ENCODE peak calls at places on chromosomes 13 and 19, in eight cellular contexts. T is substantia nigra, O is NCI-H2081, E is testis, C is amniotic stem cell, I is hippocampal formation, X is Daoy, B is heart right ventricle. J is an unnamed sample.

GRCh38 chr19:2270157-2270571 is 11.8 kb downstream of the PEAK3 start:
- DNase-seq in B (peak; percentile 51), E (no peak), O (no peak), T (no peak), X (no peak), C (no peak), I (no peak), J (no peak)

GRCh38 chr19:35833972-35834371 is 18.3 kb downstream of the NPHS1 start:
- DNase-seq in X (no peak), B (no peak), I (no peak), E (no peak), T (no peak), O (no peak), C (no peak), J (no peak)

GRCh38 chr19:46378268-46378667 is 31.4 kb downstream of the PPP5C start:
- DNase-seq in X (no peak), C (peak; percentile 62), T (no peak), B (no peak), I (no peak), E (no peak), O (no peak), J (no peak)

GRCh38 chr13:104485571-104485970 is 1419.4 kb upstream of the SLC10A2 start:
- DNase-seq in E (no peak), T (no peak), B (no peak), C (no peak), O (no peak), I (no peak), X (no peak), J (no peak)

GRCh38 chr19:32387701-32388392 is 17.7 kb upstream of the DPY19L3 start:
- DNase-seq in E (no peak), I (no peak), O (no peak), C (no peak), T (no peak), B (no peak), X (peak; percentile 76), J (no peak)

GRCh38 chr19:54882758-54883157 is 8.7 kb downstream of the FCAR start:
- DNase-seq in E (no peak), B (no peak), O (no peak), C (no peak), X (peak; percentile 37), I (no peak), T (no peak), J (no peak)

GRCh38 chr19:46755077-46755852 is 9.0 kb upstream of the STRN4 start:
- DNase-seq in I (no peak), X (no peak), E (no peak), O (no peak), B (no peak), T (no peak), C (no peak), J (no peak)

GRCh38 chr13:48500652-48501197 is 32.2 kb downstream of the RCBTB2 start:
- DNase-seq in T (no peak), O (no peak), E (no peak), C (peak; percentile 58), I (no peak), X (no peak), B (no peak), J (peak; percentile 20)

GRCh38 chr13:47661076-47661475 is 340.0 kb downstream of the SUCLA2 start:
- DNase-seq in I (no peak), O (no peak), B (no peak), E (no peak), C (no peak), T (no peak), X (peak; percentile 38), J (no peak)

GRCh38 chr13:99709134-99709533 is 207.9 kb downstream of the TM9SF2 start:
- DNase-seq in T (no peak), B (no peak), E (no peak), O (no peak), I (no peak), X (no peak), C (no peak), J (no peak)

GRCh38 chr19:37304190-37304883 is 66.6 kb upstream of the ZNF527 start:
- DNase-seq in E (peak; percentile 68), C (no peak), O (no peak), I (no peak), B (peak; percentile 56), X (peak; percentile 19), T (no peak), J (peak; percentile 22)

GRCh38 chr13:46053162-46054012 is 841 bp upstream of the ZC3H13 start:
- DNase-seq in X (no peak), E (no peak), O (no peak), C (no peak), B (no peak), T (no peak), I (no peak), J (no peak)

GRCh38 chr13:95221991-95222732 is 79.1 kb downstream of the ABCC4 start:
- DNase-seq in B (no peak), X (no peak), T (no peak), C (no peak), I (no peak), E (no peak), O (no peak), J (no peak)

GRCh38 chr13:113833111-113833830 is 30.6 kb downstream of the GAS6 start:
- DNase-seq in B (no peak), C (no peak), E (no peak), T (no peak), I (no peak), X (no peak), O (no peak), J (no peak)

GRCh38 chr13:66210677-66211076 is 1019.5 kb downstream of the PCDH9 start:
- DNase-seq in B (no peak), X (no peak), C (peak; percentile 94), O (no peak), I (no peak), T (no peak), E (no peak), J (no peak)

GRCh38 chr19:56117889-56118288 is 3.2 kb downstream of the ZNF787 start:
- DNase-seq in O (no peak), C (no peak), X (no peak), E (no peak), I (no peak), T (no peak), B (no peak), J (no peak)

GRCh38 chr13:21749410-21749809 is 78.5 kb downstream of the FGF9 start:
- DNase-seq in T (no peak), C (no peak), B (no peak), I (no peak), O (no peak), E (no peak), X (no peak), J (no peak)

GRCh38 chr19:30069535-30070197 is 127.6 kb downstream of the URI1 start:
- DNase-seq in T (no peak), I (no peak), B (no peak), C (no peak), E (no peak), O (no peak), X (no peak), J (no peak)

GRCh38 chr19:6216996-6217751 is 62.6 kb downstream of the MLLT1 start:
- DNase-seq in I (no peak), C (no peak), O (no peak), T (no peak), X (no peak), B (peak; percentile 50), E (peak; percentile 47), J (no peak)

GRCh38 chr13:76991432-76991795 is 467 bp upstream of the CLN5 start:
- DNase-seq in B (no peak), T (no peak), O (no peak), C (no peak), E (peak; percentile 34), I (no peak), X (peak; percentile 47), J (no peak)

GRCh38 chr13:22402682-22403081 is 731.8 kb downstream of the FGF9 start:
- DNase-seq in I (no peak), T (no peak), O (no peak), C (no peak), X (no peak), B (no peak), E (no peak), J (no peak)

GRCh38 chr19:32029235-32029634 is 316.2 kb upstream of the ZNF507 start:
- DNase-seq in O (no peak), C (no peak), E (no peak), I (no peak), B (no peak), X (no peak), T (no peak), J (no peak)

GRCh38 chr13:30830638-30830965 is 75.5 kb upstream of the MEDAG start:
- DNase-seq in T (no peak), O (no peak), E (no peak), I (no peak), C (no peak), X (no peak), B (no peak), J (no peak)

GRCh38 chr19:41013359-41013758 is 22.3 kb downstream of the CYP2B6 start:
- DNase-seq in E (no peak), T (no peak), X (no peak), C (no peak), B (no peak), O (no peak), I (no peak), J (no peak)

GRCh38 chr19:8459520-8460260 is 14.9 kb downstream of the HNRNPM start:
- DNase-seq in B (no peak), C (no peak), T (no peak), I (no peak), X (no peak), E (no peak), O (no peak), J (no peak)

GRCh38 chr19:17049711-17050280 is 23.2 kb upstream of the CPAMD8 start:
- DNase-seq in B (no peak), X (peak; percentile 39), O (no peak), E (peak; percentile 29), T (no peak), I (no peak), C (no peak), J (no peak)

GRCh38 chr13:76148926-76149325 is 512.8 kb downstream of the LMO7 start:
- DNase-seq in B (no peak), O (no peak), T (no peak), C (peak; percentile 83), I (no peak), E (no peak), X (peak; percentile 54), J (no peak)

GRCh38 chr19:38729653-38730469 is 14.4 kb downstream of the CAPN12 start:
- DNase-seq in T (no peak), X (peak; percentile 67), I (peak; percentile 42), B (peak; percentile 66), E (peak; percentile 80), C (no peak), O (peak; percentile 47), J (no peak)

GRCh38 chr13:36124236-36124822 is 6.9 kb downstream of the DCLK1 start:
- DNase-seq in T (no peak), O (no peak), E (peak; percentile 75), I (peak; percentile 14), B (peak; percentile 58), X (peak; percentile 76), C (peak; percentile 64), J (no peak)

GRCh38 chr19:11136400-11137101 is 19.0 kb downstream of the SPC24 start:
- DNase-seq in I (no peak), T (no peak), X (no peak), C (no peak), O (no peak), E (no peak), B (no peak), J (no peak)

GRCh38 chr19:36460046-36460445 is 29.3 kb downstream of the ZNF566 start:
- DNase-seq in I (no peak), C (no peak), B (no peak), E (no peak), X (no peak), T (no peak), O (no peak), J (no peak)

GRCh38 chr13:107713314-107713713 is 502.0 kb downstream of the LIG4 start:
- DNase-seq in E (no peak), C (no peak), X (no peak), T (no peak), O (peak; percentile 28), B (no peak), I (no peak), J (no peak)

GRCh38 chr19:35959040-35959967 is 23.1 kb downstream of the LRFN3 start:
- DNase-seq in E (peak; percentile 60), B (no peak), X (no peak), I (no peak), T (no peak), O (no peak), C (no peak), J (peak; percentile 46)

GRCh38 chr19:47186337-47187022 is 44.5 kb downstream of the BBC3 start:
- DNase-seq in T (no peak), X (no peak), C (no peak), B (no peak), I (no peak), E (no peak), O (no peak), J (no peak)

J was measured in occipital lobe.